ENCODE peak calls at places on chromosomes 1 and 21, in ten cellular contexts. M is thyroid gland, T is iPS DF 6.9, W is neural progenitor cell, J is HepG2, E is ovary, S is psoas muscle, R is body of pancreas, L is cardiac muscle cell, A is adrenal gland. V is an unnamed sample.

GRCh38 chr1:218344814-218345672 is at the start of gene TGFB2:
- DNase-seq in M (peak; percentile 42), T (no peak), W (peak; percentile 29), J (no peak), E (peak; percentile 49), S (peak; percentile 39), R (peak; percentile 46), L (peak; percentile 87), A (peak; percentile 59), V (no peak)

GRCh38 chr1:57532299-57532698 is 108.4 kb upstream of the DAB1 start:
- DNase-seq in M (no peak), T (no peak), W (no peak), J (no peak), E (no peak), S (no peak), R (no peak), L (no peak), A (no peak), V (no peak)

GRCh38 chr1:205326812-205327466 is 5.4 kb upstream of the NUAK2 start:
- DNase-seq in M (no peak), T (no peak), W (no peak), J (no peak), E (no peak), S (no peak), R (no peak), L (no peak), A (no peak), V (no peak)

GRCh38 chr1:94020764-94021579 is 100.0 kb downstream of the ABCA4 start:
- DNase-seq in M (peak; percentile 18), T (no peak), W (no peak), J (no peak), E (no peak), S (no peak), R (no peak), L (peak; percentile 98), A (no peak), V (no peak)

GRCh38 chr1:36847186-36847585 is 187.1 kb downstream of the GRIK3 start:
- DNase-seq in M (no peak), T (no peak), W (no peak), J (no peak), E (no peak), S (no peak), R (no peak), L (no peak), A (no peak), V (no peak)

GRCh38 chr1:98005326-98006010 is 84.6 kb upstream of the DPYD start:
- DNase-seq in M (no peak), T (no peak), W (no peak), J (no peak), E (no peak), S (no peak), R (no peak), L (peak; percentile 24), A (no peak), V (no peak)

GRCh38 chr1:203172184-203173115 is 3.2 kb downstream of the MYBPH start:
- DNase-seq in M (peak; percentile 79), T (peak; percentile 63), W (peak; percentile 76), J (peak; percentile 37), E (no peak), S (peak; percentile 74), R (peak; percentile 79), L (peak; percentile 82), A (peak; percentile 75), V (peak; percentile 83)

GRCh38 chr1:207239874-207240273 is 81.6 kb upstream of the CD55 start:
- DNase-seq in M (no peak), T (no peak), W (no peak), J (no peak), E (no peak), S (no peak), R (no peak), L (no peak), A (no peak), V (no peak)

GRCh38 chr1:212699839-212700596 is at the start of gene BATF3:
- DNase-seq in M (peak; percentile 40), T (no peak), W (peak; percentile 67), J (no peak), E (peak; percentile 22), S (peak; percentile 70), R (peak; percentile 32), L (no peak), A (peak; percentile 41), V (peak; percentile 85)

GRCh38 chr1:61670016-61670415 is 54.9 kb downstream of the TM2D1 start:
- DNase-seq in M (no peak), T (no peak), W (no peak), J (no peak), E (no peak), S (no peak), R (no peak), L (no peak), A (no peak), V (no peak)

GRCh38 chr1:167904641-167905040 is 9.3 kb downstream of the ADCY10 start:
- DNase-seq in M (peak; percentile 62), T (no peak), W (no peak), J (no peak), E (no peak), S (no peak), R (no peak), L (peak; percentile 61), A (no peak), V (no peak)

GRCh38 chr21:41961282-41961701 is 7.5 kb upstream of the C2CD2 start:
- DNase-seq in M (no peak), T (no peak), W (no peak), J (no peak), E (no peak), S (no peak), R (no peak), L (no peak), A (peak; percentile 22), V (no peak)

GRCh38 chr1:225654277-225654597 is 1.3 kb upstream of the ENAH start:
- DNase-seq in M (no peak), T (no peak), W (no peak), J (no peak), E (no peak), S (no peak), R (no peak), L (no peak), A (no peak), V (no peak)
- H3K27ac ChIP-seq in M (peak overlapping the region; percentile 95), T (no peak overlapping the region), W (no peak overlapping the region), J (no peak overlapping the region), E (peak overlapping the region; percentile 96), S (peak overlapping the region; percentile 99), R (peak overlapping the region; percentile 93), L (no peak overlapping the region), A (peak overlapping the region; percentile 96), V (peak overlapping the region; percentile 82)

GRCh38 chr1:178133291-178133989 is 39.5 kb downstream of the RASAL2 start:
- DNase-seq in M (no peak), T (no peak), W (no peak), J (no peak), E (no peak), S (no peak), R (no peak), L (no peak), A (no peak), V (no peak)

GRCh38 chr1:178137238-178137637 is 43.3 kb downstream of the RASAL2 start:
- DNase-seq in M (no peak), T (no peak), W (no peak), J (no peak), E (no peak), S (no peak), R (no peak), L (no peak), A (no peak), V (no peak)

GRCh38 chr1:178134061-178134460 is 40.2 kb downstream of the RASAL2 start:
- DNase-seq in M (no peak), T (no peak), W (no peak), J (no peak), E (no peak), S (no peak), R (no peak), L (peak; percentile 87), A (no peak), V (no peak)
- H3K27ac ChIP-seq in M (no peak overlapping the region), T (no peak overlapping the region), W (no peak overlapping the region), J (no peak overlapping the region), E (no peak overlapping the region), S (no peak overlapping the region), R (no peak overlapping the region), L (no peak overlapping the region), A (no peak overlapping the region), V (peak overlapping the region; percentile 61)

GRCh38 chr21:46660505-46660904 is 25.0 kb downstream of the PRMT2 start:
- DNase-seq in M (no peak), T (no peak), W (no peak), J (no peak), E (no peak), S (no peak), R (no peak), L (no peak), A (no peak), V (no peak)

GRCh38 chr21:46662367-46662654 is 26.8 kb downstream of the PRMT2 start:
- DNase-seq in M (no peak), T (no peak), W (no peak), J (no peak), E (no peak), S (no peak), R (no peak), L (no peak), A (no peak), V (no peak)

GRCh38 chr21:46661211-46661625 is 25.7 kb downstream of the PRMT2 start:
- DNase-seq in M (peak; percentile 67), T (no peak), W (peak; percentile 93), J (no peak), E (peak; percentile 63), S (peak; percentile 61), R (peak; percentile 51), L (peak; percentile 91), A (peak; percentile 68), V (peak; percentile 79)

GRCh38 chr21:46662765-46663500 is 27.5 kb downstream of the PRMT2 start:
- DNase-seq in M (no peak), T (no peak), W (no peak), J (no peak), E (no peak), S (no peak), R (no peak), L (no peak), A (no peak), V (no peak)

DNA sequence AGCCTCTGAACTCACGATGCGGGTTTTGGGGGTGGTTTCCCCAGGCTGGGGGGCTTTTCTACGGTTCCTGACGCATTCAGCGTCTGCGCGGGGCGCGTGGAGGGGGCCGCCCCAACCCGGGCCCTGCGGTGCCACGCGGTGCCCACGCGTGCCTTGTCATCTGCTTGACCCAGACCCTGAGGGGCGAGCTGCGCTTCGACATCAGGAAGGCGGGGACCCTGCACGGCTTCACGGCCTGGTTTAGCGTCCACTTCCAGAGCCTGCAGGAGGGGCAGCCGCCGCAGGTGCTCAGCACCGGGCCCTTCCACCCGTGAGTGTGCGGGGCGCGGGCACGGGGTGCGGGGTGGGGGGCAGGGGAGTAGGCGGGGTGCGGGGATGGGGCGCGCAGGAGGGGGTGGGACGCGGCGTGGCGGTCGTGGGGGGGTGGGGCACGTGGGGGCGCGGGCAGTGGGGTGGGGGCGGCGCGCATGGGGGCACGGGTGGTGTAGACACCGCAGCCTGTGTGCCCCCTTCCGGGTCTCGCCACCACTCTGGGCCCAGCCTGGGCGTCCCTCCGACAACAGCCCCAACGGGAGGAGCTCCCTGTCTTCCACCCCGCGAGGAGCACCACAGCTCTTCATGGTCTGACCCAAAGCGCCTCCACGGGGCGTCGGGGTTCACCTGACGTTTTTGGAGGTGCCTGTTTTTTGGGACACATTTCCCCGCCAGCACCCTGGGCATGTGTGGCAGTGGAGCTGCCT is 26.3 kb downstream of the PRMT2 start:
- DNase-seq in M (no peak), T (no peak), W (no peak), J (no peak), E (no peak), S (no peak), R (no peak), L (no peak), A (no peak), V (no peak)
- H3K27ac ChIP-seq in M (no peak overlapping the region), T (no peak overlapping the region), W (no peak overlapping the region), J (no peak overlapping the region), E (no peak overlapping the region), S (no peak overlapping the region), R (no peak overlapping the region), L (peak overlapping the region; percentile 71), A (no peak overlapping the region), V (peak overlapping the region; percentile 24)

GRCh38 chr1:156708245-156708661 is 2.9 kb upstream of the CRABP2 start:
- DNase-seq in M (no peak), T (no peak), W (peak; percentile 76), J (no peak), E (no peak), S (no peak), R (no peak), L (no peak), A (no peak), V (no peak)
- H3K27ac ChIP-seq in M (no peak overlapping the region), T (no peak overlapping the region), W (peak overlapping the region; percentile 91), J (no peak overlapping the region), E (no peak overlapping the region), S (no peak overlapping the region), R (no peak overlapping the region), L (no peak overlapping the region), A (peak overlapping the region; percentile 52), V (no peak overlapping the region)